ENCODE peak calls at places on chromosome 20, in five cellular contexts. One of them, this sample, is unnamed.

GRCh38 chr20:57627972-57628650 is 7.9 kb upstream of the ZBP1 start:
- DNase-seq in B cell: peak; percentile 79
- DNase-seq in effector memory CD4-positive, alpha-beta T cell: no peak
- DNase-seq in GM12865: peak; percentile 26
- DNase-seq in fibroblast of lung: peak; percentile 74
- DNase-seq in this sample: peak; percentile 50

GRCh38 chr20:36591854-36592641 is 13.5 kb upstream of the RAB5IF start:
- DNase-seq in effector memory CD4-positive, alpha-beta T cell: peak; percentile 43
- DNase-seq in B cell: no peak
- DNase-seq in GM12865: no peak
- DNase-seq in fibroblast of lung: peak; percentile 60
- DNase-seq in this sample: no peak

GRCh38 chr20:58702161-58702510 is 9.5 kb downstream of the NPEPL1 start:
- DNase-seq in effector memory CD4-positive, alpha-beta T cell: no peak
- DNase-seq in fibroblast of lung: no peak
- DNase-seq in GM12865: no peak
- DNase-seq in B cell: no peak
- DNase-seq in this sample: no peak

GRCh38 chr20:9407805-9408421 is 106.5 kb upstream of the LAMP5 start:
- DNase-seq in effector memory CD4-positive, alpha-beta T cell: no peak
- DNase-seq in B cell: peak; percentile 61
- DNase-seq in GM12865: peak; percentile 80
- DNase-seq in fibroblast of lung: peak; percentile 83
- DNase-seq in this sample: no peak

GRCh38 chr20:24718277-24718676 is 230.8 kb upstream of the CST7 start:
- DNase-seq in B cell: no peak
- DNase-seq in GM12865: no peak
- DNase-seq in fibroblast of lung: no peak
- DNase-seq in effector memory CD4-positive, alpha-beta T cell: no peak
- DNase-seq in this sample: no peak

GRCh38 chr20:20134941-20135572 is 82.7 kb downstream of the CFAP61 start:
- DNase-seq in fibroblast of lung: no peak
- DNase-seq in effector memory CD4-positive, alpha-beta T cell: no peak
- DNase-seq in GM12865: no peak
- DNase-seq in B cell: no peak
- DNase-seq in this sample: no peak

GRCh38 chr20:31967830-31968249 is at the start of gene XKR7:
- DNase-seq in effector memory CD4-positive, alpha-beta T cell: no peak
- DNase-seq in GM12865: no peak
- DNase-seq in fibroblast of lung: no peak
- DNase-seq in B cell: no peak
- DNase-seq in this sample: no peak

GRCh38 chr20:58650181-58650775 is 805 bp upstream of the STX16 start:
- DNase-seq in B cell: no peak
- DNase-seq in effector memory CD4-positive, alpha-beta T cell: no peak
- DNase-seq in GM12865: peak; percentile 45
- DNase-seq in fibroblast of lung: no peak
- DNase-seq in this sample: peak; percentile 76

GRCh38 chr20:37914672-37915433 is 11.9 kb downstream of the VSTM2L start:
- DNase-seq in effector memory CD4-positive, alpha-beta T cell: no peak
- DNase-seq in B cell: no peak
- DNase-seq in fibroblast of lung: no peak
- DNase-seq in GM12865: peak; percentile 21
- DNase-seq in this sample: no peak

GRCh38 chr20:13243826-13244376 is 22.8 kb downstream of the ISM1 start:
- DNase-seq in B cell: no peak
- DNase-seq in fibroblast of lung: no peak
- DNase-seq in GM12865: no peak
- DNase-seq in effector memory CD4-positive, alpha-beta T cell: no peak
- DNase-seq in this sample: no peak

This sample was measured in Right ventricle myocardium inferior.